ENCODE peak calls at places on chromosomes 5 and 9, in six cellular contexts. A is GM12892, P is K562, Y is HepG2, C is GM12878, O is H1. G is an unnamed sample.

GRCh38 chr9:124934290-124934689 is 6.6 kb downstream of the GOLGA1 start:
- DNase-seq in P (no peak), O (no peak), C (peak; percentile 21), Y (no peak), A (no peak), G (no peak)

GRCh38 chr9:10612649-10613398 is at the start of gene PTPRD:
- DNase-seq in P (peak; percentile 4), O (peak; percentile 43), C (no peak), Y (peak; percentile 32), A (peak; percentile 14), G (peak; percentile 56)

GRCh38 chr5:179762079-179762780 is 29.6 kb downstream of the MAML1 start:
- DNase-seq in C (peak; percentile 12), Y (peak; percentile 9), P (peak; percentile 43), A (no peak), O (no peak), G (no peak)

GRCh38 chr5:37710965-37711364 is 128.9 kb downstream of the GDNF start:
- DNase-seq in P (no peak), Y (no peak), A (no peak), C (no peak), O (no peak), G (no peak)

GRCh38 chr5:9468070-9468388 is 77.8 kb downstream of the SEMA5A start:
- DNase-seq in A (no peak), O (no peak), C (no peak), P (no peak), Y (no peak), G (no peak)

GRCh38 chr5:81878333-81878732 is 93.5 kb upstream of the ATG10 start:
- DNase-seq in A (no peak), P (no peak), Y (no peak), O (no peak), C (no peak), G (no peak)

GRCh38 chr5:179804599-179804947 is 2.1 kb downstream of the MGAT4B start:
- DNase-seq in P (no peak), O (no peak), C (no peak), Y (no peak), A (no peak), G (no peak)

GRCh38 chr9:128276574-128277270 is 646 bp downstream of the SWI5 start:
- DNase-seq in A (no peak), Y (no peak), C (no peak), O (no peak), P (peak; percentile 67), G (no peak)

GRCh38 chr9:35341585-35341984 is 148.3 kb upstream of the RUSC2 start:
- DNase-seq in C (no peak), Y (no peak), A (no peak), O (no peak), P (no peak), G (no peak)

GRCh38 chr9:131839281-131840084 is 99.6 kb upstream of the RAPGEF1 start:
- DNase-seq in P (peak; percentile 27), A (no peak), C (no peak), O (no peak), Y (no peak), G (no peak)

GRCh38 chr5:59332236-59332973 is 561.1 kb downstream of the PDE4D start:
- DNase-seq in A (no peak), Y (no peak), O (no peak), P (no peak), C (no peak), G (no peak)

GRCh38 chr5:39177629-39177959 is 41.8 kb downstream of the FYB1 start:
- DNase-seq in A (no peak), Y (no peak), P (no peak), O (no peak), C (peak; percentile 21), G (no peak)

GRCh38 chr5:118857700-118858099 is 130.6 kb downstream of the DTWD2 start:
- DNase-seq in A (no peak), P (no peak), Y (no peak), O (no peak), C (no peak), G (no peak)

GRCh38 chr9:99748251-99748650 is 73.4 kb upstream of the NR4A3 start:
- DNase-seq in A (no peak), O (no peak), Y (no peak), C (no peak), P (no peak), G (no peak)

GRCh38 chr5:53263151-53263550 is 153.6 kb upstream of the MOCS2 start:
- DNase-seq in P (no peak), A (no peak), C (no peak), O (no peak), Y (no peak), G (no peak)

GRCh38 chr9:22650145-22650544 is 203.5 kb downstream of the DMRTA1 start:
- DNase-seq in Y (no peak), C (no peak), O (no peak), A (no peak), P (no peak), G (no peak)

GRCh38 chr5:167945542-167946384 is 345.7 kb upstream of the WWC1 start:
- DNase-seq in Y (no peak), P (no peak), O (no peak), A (no peak), C (no peak), G (no peak)

GRCh38 chr5:144237851-144238250 is 67.2 kb downstream of the KCTD16 start:
- DNase-seq in O (no peak), C (no peak), A (no peak), P (no peak), Y (no peak), G (no peak)

GRCh38 chr9:15381491-15381890 is 41.2 kb upstream of the SNAPC3 start:
- DNase-seq in P (no peak), Y (no peak), O (no peak), C (no peak), A (no peak), G (no peak)

GRCh38 chr9:92180669-92181181 is 65.5 kb upstream of the SPTLC1 start:
- DNase-seq in O (no peak), A (no peak), Y (peak; percentile 20), P (peak; percentile 77), C (no peak), G (no peak)

GRCh38 chr9:2727966-2728613 is 10.8 kb downstream of the KCNV2 start:
- DNase-seq in O (no peak), C (peak; percentile 61), P (peak; percentile 26), A (no peak), Y (peak; percentile 58), G (no peak)

GRCh38 chr9:108784998-108785397 is 70.8 kb downstream of the ACTL7B start:
- DNase-seq in Y (no peak), O (no peak), A (no peak), P (no peak), C (no peak), G (no peak)

GRCh38 chr9:98884849-98885248 is 58.9 kb upstream of the COL15A1 start:
- DNase-seq in O (no peak), P (no peak), Y (no peak), A (no peak), C (no peak), G (no peak)

GRCh38 chr5:42930934-42931333 is 109.2 kb downstream of the ANXA2R start:
- DNase-seq in O (no peak), C (no peak), P (no peak), Y (no peak), A (no peak), G (no peak)

GRCh38 chr9:37591775-37592107 is 656 bp downstream of the TOMM5 start:
- DNase-seq in C (no peak), A (no peak), O (no peak), P (no peak), Y (no peak), G (no peak)

GRCh38 chr5:56402273-56403223 is 169.4 kb upstream of the ANKRD55 start:
- DNase-seq in Y (no peak), C (no peak), P (no peak), O (no peak), A (no peak), G (no peak)

GRCh38 chr5:23631283-23632045 is 124.1 kb downstream of the PRDM9 start:
- DNase-seq in C (no peak), Y (no peak), A (no peak), P (no peak), O (no peak), G (no peak)

GRCh38 chr9:137978262-137978714 is 100.7 kb downstream of the CACNA1B start:
- DNase-seq in A (no peak), P (no peak), O (no peak), C (no peak), Y (no peak), G (no peak)
- TF ChIP-seq POLR2AphosphoS5 in A (no peak), P (no peak), O (no peak), C (no peak), Y (no peak), G (no peak)

GRCh38 chr5:31135542-31135941 is 57.9 kb upstream of the CDH6 start:
- DNase-seq in P (no peak), C (no peak), Y (no peak), A (no peak), O (no peak), G (no peak)

GRCh38 chr5:31130682-31131081 is 62.8 kb upstream of the CDH6 start:
- DNase-seq in A (no peak), C (no peak), Y (no peak), O (no peak), P (no peak), G (no peak)

GRCh38 chr5:31133488-31133887 is 60.0 kb upstream of the CDH6 start:
- DNase-seq in C (no peak), Y (no peak), A (no peak), O (no peak), P (no peak), G (no peak)

GRCh38 chr5:31131381-31131811 is 62.1 kb upstream of the CDH6 start:
- DNase-seq in P (no peak), O (no peak), Y (no peak), A (no peak), C (no peak), G (no peak)
- TF ChIP-seq TAF1 in P (no peak), O (no peak), Y (no peak), A (no peak), C (no peak), G (no peak)

DNA sequence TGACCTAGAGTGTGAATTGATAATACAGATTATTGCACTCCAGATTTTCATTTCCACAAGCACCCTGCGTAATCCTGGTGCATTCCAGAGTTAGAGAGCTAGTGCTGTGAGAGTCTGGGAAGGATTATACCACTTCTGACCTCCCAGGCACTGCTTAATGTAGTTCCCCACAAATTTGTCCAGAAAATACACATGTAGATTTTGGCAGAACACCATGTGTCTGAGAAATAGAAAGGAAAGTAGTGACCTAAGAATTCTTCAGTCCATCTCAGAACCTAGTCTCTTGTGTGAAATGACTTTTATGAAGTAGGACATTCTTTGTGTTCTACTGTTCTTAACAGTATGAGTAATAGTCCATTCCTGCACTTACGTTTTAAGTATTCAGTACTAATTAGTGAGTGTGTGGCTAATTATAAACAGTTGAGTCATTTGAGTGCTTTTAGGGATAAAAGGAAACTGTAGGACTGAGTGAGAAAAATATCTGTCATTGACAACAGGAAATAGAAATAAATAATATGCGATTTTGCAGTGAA is 27.8 kb upstream of the PTPDC1 start:
- DNase-seq in C (no peak), Y (no peak), A (no peak), P (no peak), O (no peak), G (no peak)
- TF ChIP-seq POLR2A in C (no peak), Y (no peak), A (no peak), P (no peak), O (no peak), G (no peak)

GRCh38 chr5:141484499-141485304 is at the start of gene PCDHGC4:
- DNase-seq in O (no peak), Y (no peak), P (no peak), C (no peak), A (no peak), G (no peak)
- TF ChIP-seq POLR2AphosphoS5 in O (no peak), Y (no peak), P (no peak), C (no peak), A (no peak), G (no peak)